ENCODE peak calls at places on chromosomes 2 and 18, in ten cellular contexts. B is NT2/D1; R is activated CD4-positive, alpha-beta T cell treated with anti-CD3 and anti-CD28 coated beads for 4 hours; E is AG09319; P is frontal cortex; X is kidney epithelial cell; S is CD8-positive, alpha-beta memory T cell; Z is caudate nucleus; G is activated T-cell treated with anti-CD3 and anti-CD28 coated beads for 24 hours; Y is T1000. W is an unnamed sample.

GRCh38 chr2:135948642-135949355 is 36.6 kb downstream of the DARS1 start:
- DNase-seq in B (no peak), R (peak), E (no peak), P (no peak), X (peak), S (no peak), Z (no peak), G (no peak), Y (no peak), W (peak)

GRCh38 chr18:39167990-39168389 is 1602.4 kb upstream of the CELF4 start:
- DNase-seq in B (no peak), R (no peak), E (no peak), P (no peak), X (no peak), S (no peak), Z (no peak), G (no peak), Y (no peak), W (no peak)

GRCh38 chr2:163601377-163601776 is 134.4 kb downstream of the FIGN start:
- DNase-seq in B (peak), R (no peak), E (no peak), P (no peak), X (peak), S (no peak), Z (no peak), G (no peak), Y (no peak), W (peak)

GRCh38 chr18:3401669-3402620 is 48.0 kb upstream of the TGIF1 start:
- DNase-seq in B (no peak), R (no peak), E (no peak), P (no peak), X (no peak), S (no peak), Z (no peak), G (no peak), Y (no peak), W (no peak)

GRCh38 chr2:1742680-1743395 is 1.5 kb downstream of the PXDN start:
- DNase-seq in B (no peak), R (no peak), E (peak), P (peak), X (no peak), S (no peak), Z (no peak), G (no peak), Y (peak), W (peak)

GRCh38 chr2:45330617-45331016 is 280.4 kb downstream of the SRBD1 start:
- DNase-seq in B (no peak), R (no peak), E (peak), P (no peak), X (peak), S (no peak), Z (no peak), G (no peak), Y (no peak), W (no peak)

GRCh38 chr2:239470151-239470900 is 69.5 kb upstream of the HDAC4 start:
- DNase-seq in B (no peak), R (no peak), E (no peak), P (no peak), X (no peak), S (no peak), Z (no peak), G (no peak), Y (no peak), W (no peak)

GRCh38 chr18:25650201-25650941 is 298.4 kb upstream of the ZNF521 start:
- DNase-seq in B (no peak), R (no peak), E (peak), P (no peak), X (peak), S (no peak), Z (no peak), G (no peak), Y (peak), W (peak)

GRCh38 chr18:38940863-38941531 is 1375.4 kb upstream of the CELF4 start:
- DNase-seq in B (no peak), R (peak), E (no peak), P (no peak), X (peak), S (peak), Z (no peak), G (peak), Y (peak), W (no peak)

GRCh38 chr18:3405713-3406112 is 44.3 kb upstream of the TGIF1 start:
- DNase-seq in B (no peak), R (no peak), E (no peak), P (no peak), X (no peak), S (no peak), Z (no peak), G (no peak), Y (no peak), W (no peak)

GRCh38 chr18:79384151-79384807 is 11.5 kb upstream of the NFATC1 start:
- DNase-seq in B (no peak), R (no peak), E (no peak), P (no peak), X (no peak), S (no peak), Z (no peak), G (no peak), Y (no peak), W (no peak)

GRCh38 chr18:24995056-24995455 is 356.9 kb downstream of the ZNF521 start:
- DNase-seq in B (no peak), R (no peak), E (no peak), P (no peak), X (peak), S (no peak), Z (no peak), G (no peak), Y (peak), W (no peak)

GRCh38 chr2:12928706-12929291 is 212.1 kb downstream of the TRIB2 start:
- DNase-seq in B (no peak), R (no peak), E (no peak), P (no peak), X (no peak), S (no peak), Z (no peak), G (no peak), Y (no peak), W (peak)

GRCh38 chr18:12598181-12598921 is 59.6 kb downstream of the SPIRE1 start:
- DNase-seq in B (no peak), R (no peak), E (no peak), P (no peak), X (no peak), S (no peak), Z (no peak), G (no peak), Y (no peak), W (peak)

GRCh38 chr2:126914811-126915500 is 16.3 kb downstream of the TEX51 start:
- DNase-seq in B (no peak), R (no peak), E (no peak), P (no peak), X (no peak), S (no peak), Z (peak), G (no peak), Y (no peak), W (no peak)

GRCh38 chr2:133667085-133667484 is 98.8 kb upstream of the NCKAP5 start:
- DNase-seq in B (no peak), R (no peak), E (no peak), P (no peak), X (peak), S (no peak), Z (no peak), G (no peak), Y (no peak), W (no peak)

GRCh38 chr2:31433541-31433940 is 19.0 kb upstream of the XDH start:
- DNase-seq in B (no peak), R (no peak), E (no peak), P (no peak), X (no peak), S (no peak), Z (no peak), G (no peak), Y (no peak), W (no peak)

GRCh38 chr18:45793295-45793965 is 32.0 kb upstream of the SIGLEC15 start:
- DNase-seq in B (no peak), R (no peak), E (peak), P (no peak), X (peak), S (no peak), Z (no peak), G (no peak), Y (peak), W (peak)

GRCh38 chr2:179850188-179850587 is 11.2 kb downstream of the ZNF385B start:
- DNase-seq in B (no peak), R (no peak), E (no peak), P (no peak), X (peak), S (no peak), Z (no peak), G (no peak), Y (no peak), W (peak)

GRCh38 chr2:222532315-222532714 is 108.0 kb downstream of the SGPP2 start:
- DNase-seq in B (no peak), R (no peak), E (no peak), P (no peak), X (no peak), S (no peak), Z (no peak), G (no peak), Y (no peak), W (no peak)

GRCh38 chr2:60064687-60065361 is 488.6 kb downstream of the BCL11A start:
- DNase-seq in B (peak), R (no peak), E (no peak), P (no peak), X (no peak), S (no peak), Z (no peak), G (no peak), Y (no peak), W (no peak)

GRCh38 chr2:120993661-120994060 is 258.0 kb downstream of the GLI2 start:
- DNase-seq in B (no peak), R (no peak), E (no peak), P (no peak), X (no peak), S (no peak), Z (no peak), G (no peak), Y (no peak), W (no peak)

GRCh38 chr2:148810081-148810480 is 64.9 kb upstream of the KIF5C start:
- DNase-seq in B (no peak), R (no peak), E (no peak), P (no peak), X (no peak), S (no peak), Z (no peak), G (no peak), Y (no peak), W (no peak)

GRCh38 chr2:97730245-97730644 is 16.9 kb downstream of the ZAP70 start:
- DNase-seq in B (no peak), R (no peak), E (no peak), P (no peak), X (no peak), S (no peak), Z (no peak), G (no peak), Y (no peak), W (no peak)

GRCh38 chr2:233822781-233823730 is 31.3 kb downstream of the HJURP start:
- DNase-seq in B (no peak), R (no peak), E (no peak), P (no peak), X (no peak), S (no peak), Z (no peak), G (no peak), Y (no peak), W (no peak)

GRCh38 chr2:231263118-231263831 is 64.8 kb downstream of the ARMC9 start:
- DNase-seq in B (no peak), R (no peak), E (no peak), P (no peak), X (no peak), S (no peak), Z (no peak), G (no peak), Y (no peak), W (no peak)

GRCh38 chr2:182048088-182048487 is 62.4 kb downstream of the PPP1R1C start:
- DNase-seq in B (no peak), R (no peak), E (no peak), P (no peak), X (no peak), S (no peak), Z (no peak), G (no peak), Y (no peak), W (no peak)

GRCh38 chr2:112708968-112709367 is 11.9 kb upstream of the NT5DC4 start:
- DNase-seq in B (no peak), R (no peak), E (no peak), P (no peak), X (no peak), S (no peak), Z (no peak), G (no peak), Y (no peak), W (no peak)

GRCh38 chr2:30361751-30362394 is 85.2 kb upstream of the LCLAT1 start:
- DNase-seq in B (no peak), R (no peak), E (no peak), P (no peak), X (peak), S (no peak), Z (no peak), G (no peak), Y (no peak), W (no peak)

W was measured in fibroblast of villous mesenchyme.